ENCODE peak calls at places on chromosomes 12 and 14, in six cellular contexts. One of them, this sample, is unnamed.

GRCh38 chr14:36423430-36423829 is 96.6 kb downstream of the NKX2-1 start:
- DNase-seq in MM.1S: no peak
- DNase-seq in GM23338: no peak
- DNase-seq in neural crest cell: no peak
- DNase-seq in dorsolateral prefrontal cortex: no peak
- DNase-seq in left ventricle myocardium inferior: no peak
- DNase-seq in this sample: no peak

GRCh38 chr14:92953526-92953925 is 30.6 kb downstream of the CHGA start:
- DNase-seq in MM.1S: no peak
- DNase-seq in GM23338: no peak
- DNase-seq in neural crest cell: no peak
- DNase-seq in dorsolateral prefrontal cortex: no peak
- DNase-seq in left ventricle myocardium inferior: no peak
- DNase-seq in this sample: no peak

GRCh38 chr14:101507306-101508150 is 53.8 kb upstream of the DIO3 start:
- DNase-seq in MM.1S: no peak
- DNase-seq in GM23338: no peak
- DNase-seq in neural crest cell: no peak
- DNase-seq in dorsolateral prefrontal cortex: peak; percentile 36
- DNase-seq in left ventricle myocardium inferior: peak; percentile 12
- DNase-seq in this sample: no peak

GRCh38 chr14:64721391-64721791 is 17.2 kb downstream of the PLEKHG3 start:
- DNase-seq in MM.1S: no peak
- DNase-seq in GM23338: no peak
- DNase-seq in neural crest cell: no peak
- DNase-seq in dorsolateral prefrontal cortex: peak; percentile 21
- DNase-seq in left ventricle myocardium inferior: no peak
- DNase-seq in this sample: no peak

GRCh38 chr14:63632932-63633514 is 8.6 kb downstream of the WDR89 start:
- DNase-seq in MM.1S: peak; percentile 38
- DNase-seq in GM23338: peak; percentile 48
- DNase-seq in neural crest cell: no peak
- DNase-seq in dorsolateral prefrontal cortex: no peak
- DNase-seq in left ventricle myocardium inferior: no peak
- DNase-seq in this sample: no peak

GRCh38 chr12:80593766-80594165 is 113.7 kb upstream of the MYF6 start:
- DNase-seq in MM.1S: no peak
- DNase-seq in GM23338: peak; percentile 8
- DNase-seq in neural crest cell: no peak
- DNase-seq in dorsolateral prefrontal cortex: no peak
- DNase-seq in left ventricle myocardium inferior: no peak
- DNase-seq in this sample: no peak

GRCh38 chr12:96912943-96913342 is 5.9 kb downstream of the NEDD1 start:
- DNase-seq in MM.1S: no peak
- DNase-seq in GM23338: no peak
- DNase-seq in neural crest cell: no peak
- DNase-seq in dorsolateral prefrontal cortex: no peak
- DNase-seq in left ventricle myocardium inferior: no peak
- DNase-seq in this sample: no peak

GRCh38 chr12:56636118-56636674 is 6.1 kb upstream of the BAZ2A start:
- DNase-seq in MM.1S: peak; percentile 76
- DNase-seq in GM23338: peak; percentile 81
- DNase-seq in neural crest cell: peak; percentile 50
- DNase-seq in dorsolateral prefrontal cortex: peak; percentile 83
- DNase-seq in left ventricle myocardium inferior: peak; percentile 92
- DNase-seq in this sample: peak; percentile 73

GRCh38 chr12:103887738-103888137 is 42.5 kb upstream of the HSP90B1 start:
- DNase-seq in MM.1S: no peak
- DNase-seq in GM23338: peak; percentile 9
- DNase-seq in neural crest cell: no peak
- DNase-seq in dorsolateral prefrontal cortex: no peak
- DNase-seq in left ventricle myocardium inferior: no peak
- DNase-seq in this sample: no peak

GRCh38 chr12:97912943-97913342 is 450.3 kb downstream of the RMST start:
- DNase-seq in MM.1S: no peak
- DNase-seq in GM23338: no peak
- DNase-seq in neural crest cell: no peak
- DNase-seq in dorsolateral prefrontal cortex: no peak
- DNase-seq in left ventricle myocardium inferior: no peak
- DNase-seq in this sample: no peak

GRCh38 chr14:50773632-50774541 is 57.1 kb downstream of the NIN start:
- DNase-seq in MM.1S: no peak
- DNase-seq in GM23338: peak; percentile 88
- DNase-seq in neural crest cell: peak; percentile 48
- DNase-seq in dorsolateral prefrontal cortex: no peak
- DNase-seq in left ventricle myocardium inferior: no peak
- DNase-seq in this sample: no peak

GRCh38 chr12:12645485-12645884 is 33.8 kb downstream of the CREBL2 start:
- DNase-seq in MM.1S: peak; percentile 64
- DNase-seq in GM23338: peak; percentile 91
- DNase-seq in neural crest cell: no peak
- DNase-seq in dorsolateral prefrontal cortex: no peak
- DNase-seq in left ventricle myocardium inferior: no peak
- DNase-seq in this sample: no peak

GRCh38 chr14:88919502-88919901 is 95.1 kb downstream of the TTC8 start:
- DNase-seq in MM.1S: no peak
- DNase-seq in GM23338: no peak
- DNase-seq in neural crest cell: no peak
- DNase-seq in dorsolateral prefrontal cortex: no peak
- DNase-seq in left ventricle myocardium inferior: no peak
- DNase-seq in this sample: no peak

GRCh38 chr14:98766818-98767217 is 505.2 kb downstream of the BCL11B start:
- DNase-seq in MM.1S: no peak
- DNase-seq in GM23338: no peak
- DNase-seq in neural crest cell: no peak
- DNase-seq in dorsolateral prefrontal cortex: no peak
- DNase-seq in left ventricle myocardium inferior: no peak
- DNase-seq in this sample: no peak

GRCh38 chr14:75976838-75977237 is 5.0 kb downstream of the TGFB3 start:
- DNase-seq in MM.1S: no peak
- DNase-seq in GM23338: peak; percentile 29
- DNase-seq in neural crest cell: no peak
- DNase-seq in dorsolateral prefrontal cortex: no peak
- DNase-seq in left ventricle myocardium inferior: no peak
- DNase-seq in this sample: no peak

GRCh38 chr14:42806909-42807315 is 1200.2 kb downstream of the LRFN5 start:
- DNase-seq in MM.1S: no peak
- DNase-seq in GM23338: no peak
- DNase-seq in neural crest cell: no peak
- DNase-seq in dorsolateral prefrontal cortex: no peak
- DNase-seq in left ventricle myocardium inferior: no peak
- DNase-seq in this sample: no peak

GRCh38 chr14:100106661-100107112 is 41.5 kb downstream of the EVL start:
- DNase-seq in MM.1S: no peak
- DNase-seq in GM23338: no peak
- DNase-seq in neural crest cell: no peak
- DNase-seq in dorsolateral prefrontal cortex: no peak
- DNase-seq in left ventricle myocardium inferior: no peak
- DNase-seq in this sample: no peak

GRCh38 chr12:131831635-131832041 is 3.4 kb downstream of the MMP17 start:
- DNase-seq in MM.1S: no peak
- DNase-seq in GM23338: no peak
- DNase-seq in neural crest cell: no peak
- DNase-seq in dorsolateral prefrontal cortex: no peak
- DNase-seq in left ventricle myocardium inferior: no peak
- DNase-seq in this sample: no peak

GRCh38 chr14:102326583-102326982 is 7.0 kb downstream of the ZNF839 start:
- DNase-seq in MM.1S: no peak
- DNase-seq in GM23338: no peak
- DNase-seq in neural crest cell: no peak
- DNase-seq in dorsolateral prefrontal cortex: no peak
- DNase-seq in left ventricle myocardium inferior: no peak
- DNase-seq in this sample: no peak

GRCh38 chr12:10140001-10140400 is 10.0 kb upstream of the CLEC7A start:
- DNase-seq in MM.1S: peak; percentile 86
- DNase-seq in GM23338: peak; percentile 69
- DNase-seq in neural crest cell: peak; percentile 22
- DNase-seq in dorsolateral prefrontal cortex: no peak
- DNase-seq in left ventricle myocardium inferior: no peak
- DNase-seq in this sample: no peak

GRCh38 chr12:120234643-120235368 is 30.7 kb downstream of the PXN start:
- DNase-seq in MM.1S: no peak
- DNase-seq in GM23338: peak; percentile 78
- DNase-seq in neural crest cell: peak; percentile 44
- DNase-seq in dorsolateral prefrontal cortex: peak; percentile 83
- DNase-seq in left ventricle myocardium inferior: peak; percentile 86
- DNase-seq in this sample: peak; percentile 57

GRCh38 chr12:53981652-53982565 is 3.0 kb upstream of the HOXC10 start:
- DNase-seq in MM.1S: no peak
- DNase-seq in GM23338: peak; percentile 64
- DNase-seq in neural crest cell: no peak
- DNase-seq in dorsolateral prefrontal cortex: no peak
- DNase-seq in left ventricle myocardium inferior: no peak
- DNase-seq in this sample: no peak

GRCh38 chr12:118013283-118013682 is 3.2 kb upstream of the RFC5 start:
- DNase-seq in MM.1S: no peak
- DNase-seq in GM23338: no peak
- DNase-seq in neural crest cell: no peak
- DNase-seq in dorsolateral prefrontal cortex: no peak
- DNase-seq in left ventricle myocardium inferior: no peak
- DNase-seq in this sample: no peak

GRCh38 chr12:91460457-91460856 is 277.8 kb upstream of the DCN start:
- DNase-seq in MM.1S: no peak
- DNase-seq in GM23338: no peak
- DNase-seq in neural crest cell: no peak
- DNase-seq in dorsolateral prefrontal cortex: no peak
- DNase-seq in left ventricle myocardium inferior: no peak
- DNase-seq in this sample: no peak

GRCh38 chr14:93281937-93282336 is 50.9 kb downstream of the BTBD7 start:
- DNase-seq in MM.1S: no peak
- DNase-seq in GM23338: no peak
- DNase-seq in neural crest cell: no peak
- DNase-seq in dorsolateral prefrontal cortex: no peak
- DNase-seq in left ventricle myocardium inferior: no peak
- DNase-seq in this sample: no peak

GRCh38 chr14:31435276-31435675 is 14.9 kb upstream of the HEATR5A start:
- DNase-seq in MM.1S: no peak
- DNase-seq in GM23338: no peak
- DNase-seq in neural crest cell: no peak
- DNase-seq in dorsolateral prefrontal cortex: no peak
- DNase-seq in left ventricle myocardium inferior: no peak
- DNase-seq in this sample: no peak

GRCh38 chr12:63042646-63043045 is 107.7 kb upstream of the PPM1H start:
- DNase-seq in MM.1S: no peak
- DNase-seq in GM23338: no peak
- DNase-seq in neural crest cell: no peak
- DNase-seq in dorsolateral prefrontal cortex: no peak
- DNase-seq in left ventricle myocardium inferior: no peak
- DNase-seq in this sample: no peak

GRCh38 chr14:35341454-35342159 is 49.4 kb downstream of the PSMA6 start:
- DNase-seq in MM.1S: no peak
- DNase-seq in GM23338: peak; percentile 50
- DNase-seq in neural crest cell: no peak
- DNase-seq in dorsolateral prefrontal cortex: peak; percentile 96
- DNase-seq in left ventricle myocardium inferior: peak; percentile 95
- DNase-seq in this sample: peak; percentile 76

GRCh38 chr14:102264775-102265174 is 40.2 kb downstream of the MOK start:
- DNase-seq in MM.1S: no peak
- DNase-seq in GM23338: no peak
- DNase-seq in neural crest cell: no peak
- DNase-seq in dorsolateral prefrontal cortex: no peak
- DNase-seq in left ventricle myocardium inferior: peak; percentile 52
- DNase-seq in this sample: no peak

GRCh38 chr12:115362319-115362976 is 678.5 kb upstream of the TBX3 start:
- DNase-seq in MM.1S: no peak
- DNase-seq in GM23338: no peak
- DNase-seq in neural crest cell: no peak
- DNase-seq in dorsolateral prefrontal cortex: no peak
- DNase-seq in left ventricle myocardium inferior: no peak
- DNase-seq in this sample: no peak
- TF ChIP-seq CTCF in MM.1S: no peak
- TF ChIP-seq CTCF in GM23338: peak; percentile 25
- TF ChIP-seq CTCF in neural crest cell: no peak
- TF ChIP-seq CTCF in dorsolateral prefrontal cortex: no peak
- TF ChIP-seq CTCF in left ventricle myocardium inferior: no peak
- TF ChIP-seq CTCF in this sample: no peak

GRCh38 chr12:39795481-39795880 is 175.9 kb upstream of the ABCD2 start:
- DNase-seq in MM.1S: no peak
- DNase-seq in GM23338: no peak
- DNase-seq in neural crest cell: no peak
- DNase-seq in dorsolateral prefrontal cortex: no peak
- DNase-seq in left ventricle myocardium inferior: no peak
- DNase-seq in this sample: no peak
- TF ChIP-seq CTCF in MM.1S: no peak
- TF ChIP-seq CTCF in GM23338: no peak
- TF ChIP-seq CTCF in neural crest cell: no peak
- TF ChIP-seq CTCF in dorsolateral prefrontal cortex: no peak
- TF ChIP-seq CTCF in left ventricle myocardium inferior: no peak
- TF ChIP-seq CTCF in this sample: no peak

DNA sequence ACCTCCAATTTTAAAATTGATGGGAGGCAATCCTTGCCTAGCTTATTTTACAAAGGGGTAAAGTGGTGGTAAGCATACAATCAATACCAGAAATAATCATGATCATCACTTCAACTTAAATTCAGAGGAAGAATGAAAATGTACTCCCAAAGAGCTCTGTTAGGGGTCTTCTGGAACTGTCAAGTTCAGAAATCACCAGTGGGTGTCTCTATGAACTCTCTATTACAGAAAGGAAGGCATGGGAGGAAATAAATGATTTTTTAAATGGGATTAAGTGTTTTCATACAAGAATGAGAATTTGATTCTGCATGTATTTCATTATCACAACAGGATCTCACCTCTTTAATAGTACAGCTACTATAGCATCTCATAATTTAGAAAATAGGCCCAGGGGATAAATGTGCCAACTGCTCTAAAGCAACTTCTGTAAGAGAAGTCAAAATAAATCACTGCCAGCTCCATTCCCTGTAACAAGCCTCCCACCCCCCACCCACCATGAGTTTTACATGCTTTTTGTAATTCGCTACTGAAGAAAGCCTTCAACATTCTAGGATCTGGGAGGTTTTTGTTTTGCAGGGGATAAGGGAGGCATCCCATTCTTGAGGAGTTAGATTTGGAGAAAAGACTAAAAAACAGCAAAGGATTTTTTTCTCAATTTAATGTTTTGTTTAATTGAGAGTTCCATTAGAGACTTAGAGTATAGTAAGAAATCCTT is 9.7 kb downstream of the DCP1B start:
- DNase-seq in MM.1S: no peak
- DNase-seq in GM23338: peak; percentile 33
- DNase-seq in neural crest cell: no peak
- DNase-seq in dorsolateral prefrontal cortex: no peak
- DNase-seq in left ventricle myocardium inferior: no peak
- DNase-seq in this sample: no peak
- TF ChIP-seq CTCF in MM.1S: no peak
- TF ChIP-seq CTCF in GM23338: no peak
- TF ChIP-seq CTCF in neural crest cell: no peak
- TF ChIP-seq CTCF in dorsolateral prefrontal cortex: no peak
- TF ChIP-seq CTCF in left ventricle myocardium inferior: no peak
- TF ChIP-seq CTCF in this sample: no peak

DNA sequence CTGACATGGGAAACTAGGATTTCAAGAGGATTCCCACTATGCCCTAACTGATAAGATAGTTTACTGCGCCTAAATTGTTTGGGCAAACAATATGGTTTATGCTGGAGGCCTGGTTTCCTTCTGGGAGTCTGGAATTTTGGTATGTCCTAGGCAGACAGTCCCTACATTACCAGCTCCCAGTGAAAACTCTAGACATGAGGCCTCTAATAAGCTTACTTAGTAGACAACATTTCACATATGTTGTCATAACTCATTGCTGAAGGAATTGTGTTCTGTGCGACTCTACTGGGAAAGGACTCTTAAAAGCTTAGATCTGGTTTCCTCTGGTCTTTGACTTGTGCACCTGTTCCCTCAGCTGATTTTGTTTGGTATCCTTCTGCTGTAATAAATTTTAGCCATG is 18.0 kb upstream of the PRPF39 start:
- DNase-seq in MM.1S: no peak
- DNase-seq in GM23338: no peak
- DNase-seq in neural crest cell: no peak
- DNase-seq in dorsolateral prefrontal cortex: no peak
- DNase-seq in left ventricle myocardium inferior: no peak
- DNase-seq in this sample: no peak
- TF ChIP-seq CTCF in MM.1S: no peak
- TF ChIP-seq CTCF in GM23338: no peak
- TF ChIP-seq CTCF in neural crest cell: no peak
- TF ChIP-seq CTCF in dorsolateral prefrontal cortex: no peak
- TF ChIP-seq CTCF in left ventricle myocardium inferior: no peak
- TF ChIP-seq CTCF in this sample: no peak